ENCODE peak calls at places on chromosomes 13 and 19, in six cellular contexts. K is IMR-90, V is uterus, Q is PC-3, N is GM23248, B is HCT116. U is an unnamed sample. For H3K27me3, the result is how much of the 10 kb centered on the place peaks cover.

GRCh38 chr13:112968910-112969691 is at the start of gene MCF2L:
- DNase-seq in K (peak), V (no peak), Q (peak), N (peak), B (no peak), U (peak)

GRCh38 chr13:39612023-39612637 is 9.1 kb upstream of the LHFPL6 start:
- DNase-seq in K (peak), V (peak), Q (peak), N (peak), B (peak), U (peak)

GRCh38 chr13:111025310-111025709 is 89.8 kb upstream of the ARHGEF7 start:
- DNase-seq in K (no peak), V (no peak), Q (no peak), N (no peak), B (no peak), U (no peak)

GRCh38 chr13:112716461-112716820 is 26.6 kb downstream of the ATP11A start:
- DNase-seq in K (no peak), V (no peak), Q (no peak), N (no peak), B (no peak), U (no peak)

GRCh38 chr19:21749090-21749489 is 18.3 kb downstream of the ZNF100 start:
- DNase-seq in K (peak), V (no peak), Q (no peak), N (peak), B (no peak), U (no peak)

GRCh38 chr13:21504379-21504778 is 45.3 kb upstream of the ZDHHC20 start:
- DNase-seq in K (no peak), V (no peak), Q (no peak), N (no peak), B (no peak), U (no peak)

GRCh38 chr13:33798023-33798422 is 19.9 kb upstream of the RFC3 start:
- DNase-seq in K (no peak), V (no peak), Q (no peak), N (no peak), B (no peak), U (no peak)

GRCh38 chr13:32316030-32316344 is 679 bp downstream of the BRCA2 start:
- DNase-seq in K (no peak), V (no peak), Q (no peak), N (no peak), B (no peak), U (no peak)

GRCh38 chr13:30572859-30573275 is 44.9 kb upstream of the USPL1 start:
- DNase-seq in K (peak), V (no peak), Q (peak), N (peak), B (no peak), U (peak)

GRCh38 chr13:37386276-37386675 is 212.3 kb downstream of the POSTN start:
- DNase-seq in K (peak), V (no peak), Q (no peak), N (peak), B (no peak), U (peak)

GRCh38 chr19:38736036-38736412 is 8.2 kb downstream of the CAPN12 start:
- DNase-seq in K (no peak), V (peak), Q (peak), N (peak), B (no peak), U (peak)

GRCh38 chr13:34826432-34826831 is 115.6 kb upstream of the NBEA start:
- DNase-seq in K (no peak), V (no peak), Q (no peak), N (no peak), B (no peak), U (no peak)

GRCh38 chr13:44206429-44206828 is 167.2 kb upstream of the SERP2 start:
- DNase-seq in K (no peak), V (no peak), Q (no peak), N (no peak), B (no peak), U (no peak)

GRCh38 chr19:1236566-1236965 is 1.2 kb downstream of the CBARP start:
- DNase-seq in K (no peak), V (no peak), Q (no peak), N (peak), B (no peak), U (no peak)

GRCh38 chr19:18135712-18136584 is 17.0 kb upstream of the PIK3R2 start:
- DNase-seq in K (no peak), V (no peak), Q (no peak), N (no peak), B (no peak), U (no peak)

GRCh38 chr19:29614780-29615179 is 8.7 kb downstream of the POP4 start:
- DNase-seq in K (no peak), V (no peak), Q (no peak), N (no peak), B (no peak), U (no peak)

GRCh38 chr13:64074989-64075474 is 2659.4 kb upstream of the PCDH20 start:
- DNase-seq in K (no peak), V (no peak), Q (no peak), N (no peak), B (no peak), U (no peak)

GRCh38 chr19:18023596-18024212 is 15.7 kb downstream of the ARRDC2 start:
- DNase-seq in K (no peak), V (peak), Q (no peak), N (no peak), B (no peak), U (no peak)

GRCh38 chr13:45222919-45223318 is 22.1 kb upstream of the KCTD4 start:
- DNase-seq in K (no peak), V (no peak), Q (no peak), N (no peak), B (no peak), U (no peak)

GRCh38 chr19:46602392-46603194 is 1.5 kb downstream of the CALM3 start:
- DNase-seq in K (no peak), V (no peak), Q (no peak), N (peak), B (no peak), U (no peak)

GRCh38 chr13:91348906-91349435 is 1.5 kb downstream of the MIR17HG start:
- DNase-seq in K (peak), V (peak), Q (peak), N (peak), B (peak), U (peak)

GRCh38 chr13:108917581-108917980 is 288.2 kb downstream of the MYO16 start:
- DNase-seq in K (peak), V (no peak), Q (peak), N (peak), B (no peak), U (peak)

GRCh38 chr13:34857561-34857960 is 84.5 kb upstream of the NBEA start:
- DNase-seq in K (no peak), V (no peak), Q (no peak), N (no peak), B (no peak), U (peak)

GRCh38 chr19:33236696-33237390 is 11.2 kb upstream of the SLC7A10 start:
- DNase-seq in K (no peak), V (no peak), Q (no peak), N (no peak), B (no peak), U (no peak)

GRCh38 chr13:30194906-30195305 is 112.4 kb downstream of the KATNAL1 start:
- DNase-seq in K (no peak), V (no peak), Q (no peak), N (no peak), B (no peak), U (no peak)

GRCh38 chr19:8569066-8569761 is 8.0 kb downstream of the MYO1F start:
- DNase-seq in K (peak), V (no peak), Q (peak), N (peak), B (peak), U (peak)

GRCh38 chr19:14401468-14401867 is 17.7 kb downstream of the DDX39A start:
- DNase-seq in K (no peak), V (no peak), Q (no peak), N (no peak), B (no peak), U (no peak)

GRCh38 chr19:33193864-33194362 is at the start of gene LRP3:
- DNase-seq in K (peak), V (no peak), Q (peak), N (peak), B (no peak), U (peak)

GRCh38 chr19:18477042-18477760 is 39.3 kb upstream of the ISYNA1 start:
- DNase-seq in K (no peak), V (no peak), Q (no peak), N (peak), B (no peak), U (no peak)

GRCh38 chr13:90270231-90270630 is 1077.3 kb upstream of the MIR17HG start:
- DNase-seq in K (no peak), V (no peak), Q (no peak), N (no peak), B (no peak), U (peak)

GRCh38 chr19:6229216-6229913 is 50.4 kb downstream of the MLLT1 start:
- DNase-seq in K (no peak), V (no peak), Q (no peak), N (no peak), B (no peak), U (no peak)

DNA sequence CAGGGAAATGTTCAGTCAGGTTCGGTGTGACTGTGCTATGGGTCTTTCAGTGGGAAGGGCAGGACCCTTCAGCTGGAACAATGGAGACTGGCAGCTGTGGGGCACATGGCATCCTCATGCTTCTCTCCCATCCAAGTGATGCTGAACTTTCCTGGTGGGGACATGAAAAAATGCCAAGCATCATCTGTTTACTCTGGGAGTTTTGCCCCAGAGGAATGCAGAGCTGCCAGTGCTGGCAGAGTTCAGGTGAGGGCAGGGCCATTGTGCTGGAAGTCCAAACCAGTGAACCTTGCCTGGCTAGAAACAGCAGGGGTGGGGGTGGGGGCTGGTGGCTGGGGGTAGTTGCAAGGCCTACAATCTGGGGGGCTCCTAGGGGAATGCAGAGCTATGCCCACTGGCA is 1320.6 kb downstream of the PCDH9 start:
- DNase-seq in K (no peak), V (no peak), Q (peak), N (no peak), B (no peak), U (no peak)
- H3K27me3 ChIP-seq in K (under half), V (under half), Q (under half), N (under half), B (under half), U (under half)

GRCh38 chr19:49422407-49423277 is 599 bp downstream of the PTH2 start:
- DNase-seq in K (peak), V (no peak), Q (no peak), N (peak), B (no peak), U (peak)
- H3K27me3 ChIP-seq in K (half or more), V (half or more), Q (half or more), N (half or more), B (under half), U (half or more)

GRCh38 chr19:45122832-45123231 is 29.9 kb downstream of the PPP1R37 start:
- DNase-seq in K (no peak), V (no peak), Q (no peak), N (no peak), B (no peak), U (no peak)

GRCh38 chr19:45123440-45123850 is 30.5 kb downstream of the PPP1R37 start:
- DNase-seq in K (no peak), V (no peak), Q (peak), N (no peak), B (no peak), U (no peak)

GRCh38 chr19:45125360-45125759 is 32.4 kb downstream of the PPP1R37 start:
- DNase-seq in K (no peak), V (no peak), Q (no peak), N (no peak), B (no peak), U (no peak)

GRCh38 chr19:45125975-45126493 is 33.1 kb downstream of the PPP1R37 start:
- DNase-seq in K (peak), V (no peak), Q (peak), N (peak), B (peak), U (peak)

DNA sequence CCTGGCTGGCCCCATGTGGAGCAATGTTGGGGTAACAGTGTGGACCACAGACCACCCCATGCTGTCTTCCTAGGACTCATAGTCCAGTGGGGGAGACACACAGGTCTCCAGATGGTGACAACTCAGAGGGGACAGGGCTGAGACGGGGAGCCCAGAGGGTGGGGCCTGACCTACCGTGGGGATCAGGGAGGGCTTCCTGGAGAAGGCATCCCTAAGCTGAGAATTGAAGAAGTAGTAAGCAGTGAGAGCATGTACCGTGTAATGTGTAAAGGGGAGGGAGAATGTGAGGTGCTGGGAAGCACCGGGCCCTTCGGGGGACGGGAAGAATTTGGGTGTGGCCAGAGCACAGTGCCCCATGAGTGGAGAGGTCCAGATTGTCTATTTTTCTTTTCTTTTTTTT is 31.0 kb downstream of the PPP1R37 start:
- DNase-seq in K (no peak), V (no peak), Q (no peak), N (no peak), B (no peak), U (no peak)
- H3K27me3 ChIP-seq in K (under half), V (under half), Q (under half), N (under half), B (under half), U (under half)

GRCh38 chr19:13024958-13025653 is 29.8 kb downstream of the NFIX start:
- DNase-seq in K (no peak), V (no peak), Q (peak), N (peak), B (no peak), U (no peak)
- H3K27me3 ChIP-seq in K (under half), V (under half), Q (under half), N (under half), B (under half), U (under half)

GRCh38 chr19:3116621-3117020 is 19.2 kb upstream of the GNA15 start:
- DNase-seq in K (no peak), V (no peak), Q (no peak), N (no peak), B (no peak), U (no peak)

GRCh38 chr19:3115916-3116602 is 19.8 kb upstream of the GNA15 start:
- DNase-seq in K (no peak), V (no peak), Q (no peak), N (no peak), B (no peak), U (peak)

GRCh38 chr19:3114018-3114726 is 20.0 kb downstream of the GNA11 start:
- DNase-seq in K (no peak), V (no peak), Q (no peak), N (no peak), B (no peak), U (no peak)

GRCh38 chr19:3114811-3115210 is 20.6 kb downstream of the GNA11 start:
- DNase-seq in K (no peak), V (no peak), Q (no peak), N (no peak), B (no peak), U (no peak)

DNA sequence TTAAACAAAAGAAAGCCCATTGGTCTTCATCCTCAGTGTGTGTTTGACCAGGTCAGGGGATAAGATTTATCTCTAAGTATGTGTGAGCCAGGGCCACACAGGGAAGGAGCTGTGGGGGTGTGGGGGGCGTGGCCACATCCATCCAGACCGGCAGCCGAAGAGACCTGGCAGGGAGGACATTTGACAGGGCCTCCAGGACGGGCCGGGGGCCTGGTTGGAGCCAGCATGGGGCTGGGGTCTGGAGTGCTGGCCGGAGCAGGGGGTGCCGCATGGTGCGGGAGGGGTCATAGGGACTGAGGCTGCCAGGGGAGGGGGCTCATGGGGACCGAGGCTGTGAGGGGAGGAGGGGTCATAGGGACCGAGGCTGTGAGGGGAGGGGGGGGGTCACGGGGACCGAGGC is 20.4 kb upstream of the GNA15 start:
- DNase-seq in K (no peak), V (no peak), Q (no peak), N (no peak), B (no peak), U (no peak)
- H3K27me3 ChIP-seq in K (under half), V (under half), Q (under half), N (under half), B (under half), U (under half)

U was measured in fibroblast of lung.